ENCODE peak calls at places on chromosomes 6 and 20, in four cellular contexts. P, M, C and N are unnamed samples.

GRCh38 chr6:34355889-34356288 is 36.6 kb downstream of the NUDT3 start:
- DNase-seq in C (no peak), P (no peak), M (no peak), N (no peak)

GRCh38 chr6:111480988-111481830 is 1.8 kb downstream of the REV3L start:
- DNase-seq in M (no peak), P (no peak), C (no peak), N (no peak)

GRCh38 chr6:168615837-168616236 is 174.9 kb downstream of the SMOC2 start:
- DNase-seq in M (no peak), P (no peak), C (no peak), N (no peak)

GRCh38 chr6:10205120-10205519 is 209.8 kb downstream of the TFAP2A start:
- DNase-seq in P (no peak), M (no peak), C (no peak), N (no peak)

GRCh38 chr6:167734662-167735497 is 91.8 kb upstream of the AFDN start:
- DNase-seq in P (no peak), M (no peak), C (no peak), N (no peak)

GRCh38 chr6:90739802-90740201 is 152.9 kb upstream of the MAP3K7 start:
- DNase-seq in M (no peak), P (no peak), C (no peak), N (no peak)

GRCh38 chr6:148272084-148272483 is 70.6 kb upstream of the SASH1 start:
- DNase-seq in M (no peak), P (no peak), C (no peak), N (peak; percentile 32)

GRCh38 chr6:144007455-144007778 is 642 bp downstream of the PLAGL1 start:
- DNase-seq in M (no peak), P (no peak), C (no peak), N (no peak)

DNA sequence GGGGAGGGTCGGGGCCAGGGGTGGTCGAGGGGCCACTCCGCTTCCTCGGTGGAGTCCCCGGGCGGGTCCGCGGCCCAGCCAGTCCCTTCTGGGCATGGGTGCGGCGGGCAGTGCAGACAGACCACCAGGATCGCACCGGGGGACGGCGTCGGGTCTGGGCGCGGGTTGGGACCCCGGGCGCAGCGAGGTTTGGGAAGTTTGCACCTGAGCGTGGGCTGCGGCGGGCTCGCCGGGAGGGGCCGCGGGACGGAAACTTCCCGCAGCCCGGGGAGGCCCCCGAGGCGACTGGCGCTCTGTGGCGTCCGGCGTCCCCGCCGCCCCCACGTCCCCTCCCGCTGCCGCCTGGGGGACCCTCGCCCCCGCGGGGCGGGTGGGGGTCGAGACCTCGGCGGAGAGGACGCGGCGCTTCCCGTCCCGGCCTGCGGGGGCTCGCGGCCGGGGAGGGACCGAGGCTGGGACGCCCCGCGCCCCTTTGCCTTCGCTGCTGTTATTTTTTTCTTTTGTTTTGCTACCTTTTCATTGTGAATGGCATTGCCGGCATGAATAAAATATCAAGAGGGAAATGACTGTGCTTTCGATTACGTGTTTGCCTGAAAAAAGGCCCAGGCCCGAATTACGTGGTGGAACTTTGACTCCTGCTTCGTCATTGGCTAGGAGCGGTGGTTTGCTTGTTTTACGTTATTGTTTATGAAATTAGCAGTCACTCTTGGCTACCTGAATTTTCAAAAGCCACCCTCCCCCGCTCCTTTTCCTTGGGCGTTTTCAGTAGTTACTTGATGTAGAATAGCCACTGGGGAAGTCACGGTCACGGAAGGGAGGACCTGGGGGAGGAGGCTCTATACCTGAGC is 701 bp downstream of the SNX9 start:
- DNase-seq in M (peak; percentile 63), C (peak; percentile 72), P (peak; percentile 82), N (peak; percentile 57)
- TF ChIP-seq CTCF in M (no peak), C (no peak), P (no peak), N (no peak)

GRCh38 chr6:16637635-16638034 is 123.6 kb downstream of the ATXN1 start:
- DNase-seq in P (no peak), M (no peak), C (no peak), N (no peak)

GRCh38 chr6:16634855-16635254 is 126.4 kb downstream of the ATXN1 start:
- DNase-seq in C (no peak), P (no peak), M (no peak), N (no peak)

GRCh38 chr6:16633961-16634360 is 127.3 kb downstream of the ATXN1 start:
- DNase-seq in P (no peak), C (no peak), M (no peak), N (no peak)

GRCh38 chr6:16635291-16635809 is 125.9 kb downstream of the ATXN1 start:
- DNase-seq in C (no peak), P (no peak), M (no peak), N (no peak)

GRCh38 chr6:16635810-16636602 is 125.3 kb downstream of the ATXN1 start:
- DNase-seq in P (no peak), C (no peak), M (peak; percentile 80), N (peak; percentile 63)
- TF ChIP-seq CTCF in P (no peak), C (no peak), M (no peak), N (no peak)

GRCh38 chr6:48928937-48929336 is 534.1 kb downstream of the MMUT start:
- DNase-seq in M (no peak), P (no peak), C (no peak), N (no peak)
- TF ChIP-seq CTCF in M (no peak), P (no peak), C (no peak), N (no peak)

DNA sequence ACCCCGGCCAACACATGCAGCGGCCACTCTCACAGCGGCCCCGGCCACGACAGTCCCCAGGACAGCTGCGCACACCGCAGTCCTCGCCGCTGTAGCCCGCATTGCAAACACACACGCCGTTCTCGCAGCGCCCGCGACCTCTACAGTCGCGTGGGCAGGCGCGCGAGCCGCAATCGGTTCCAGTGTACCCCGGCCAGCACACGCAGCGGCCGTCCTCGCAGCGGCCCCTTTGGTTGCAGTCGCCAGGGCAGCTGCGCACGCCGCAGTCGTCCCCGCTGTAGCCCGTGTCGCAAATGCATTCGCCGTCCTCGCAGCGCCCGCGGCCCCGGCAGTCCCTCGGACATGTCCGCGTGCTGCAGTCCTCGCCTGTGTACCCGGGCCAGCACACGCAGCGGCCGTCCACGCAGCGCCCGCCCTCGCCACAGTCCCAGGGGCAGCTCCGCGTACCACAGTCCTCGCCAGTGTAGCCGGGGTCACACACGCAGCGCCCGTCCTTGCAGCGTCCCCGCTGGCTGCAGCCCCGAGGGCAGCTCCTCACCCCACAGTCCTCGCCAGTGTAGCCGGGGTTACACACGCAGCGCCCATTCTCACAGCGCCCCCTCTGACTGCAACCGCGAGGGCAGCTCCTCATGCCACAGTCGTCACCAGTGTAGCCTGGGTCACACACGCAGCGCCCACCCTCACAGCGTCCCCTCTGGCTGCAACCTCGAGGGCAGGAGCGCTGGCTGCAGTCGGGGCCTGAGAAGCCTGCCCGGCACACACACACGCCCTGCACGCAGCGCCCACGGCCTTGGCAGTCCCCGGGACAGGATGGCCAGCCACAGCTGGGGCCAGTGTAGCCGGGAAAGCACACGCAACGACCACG is 12.5 kb downstream of the TNXB start:
- DNase-seq in P (peak; percentile 61), M (no peak), C (no peak), N (no peak)
- TF ChIP-seq CTCF in P (no peak), M (no peak), C (no peak), N (peak; percentile 14)

DNA sequence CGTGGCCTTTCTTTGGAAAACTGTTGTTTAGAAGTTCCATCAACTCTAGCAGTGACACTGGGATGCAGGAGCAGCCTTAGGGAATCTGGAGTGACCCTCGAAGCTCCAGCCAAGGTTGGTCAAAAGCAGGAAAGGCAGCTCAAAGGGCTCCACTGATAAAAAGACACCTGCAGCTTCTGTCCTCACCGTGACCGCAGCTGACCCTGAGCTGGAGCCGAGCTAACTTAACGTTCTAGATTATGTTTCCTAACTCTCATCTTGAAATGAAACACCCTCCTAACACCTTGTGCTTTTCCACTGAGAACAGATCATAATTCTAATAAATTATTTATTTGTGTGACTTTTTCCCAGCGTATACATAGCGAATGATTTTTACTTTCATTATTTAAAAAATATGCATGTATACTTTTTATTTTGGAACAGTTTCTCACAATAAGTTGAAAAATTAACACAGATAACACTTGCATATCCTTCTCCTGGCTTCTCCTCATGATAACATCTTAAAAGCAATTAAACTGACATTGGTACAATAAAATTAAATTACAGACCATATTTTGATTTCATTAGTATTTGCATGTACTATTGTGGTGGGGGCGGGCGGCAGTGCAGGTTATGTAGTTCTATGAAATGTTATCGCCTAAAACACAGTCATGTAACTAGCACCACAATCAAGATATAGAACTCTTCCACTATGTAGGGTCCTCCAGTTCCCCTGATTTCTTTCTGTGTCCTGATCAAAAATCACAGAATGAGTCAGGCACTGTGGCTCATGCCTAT is 116.1 kb downstream of the MOXD1 start:
- DNase-seq in M (no peak), P (no peak), C (no peak), N (no peak)
- TF ChIP-seq CTCF in M (no peak), P (no peak), C (no peak), N (no peak)

GRCh38 chr6:70375882-70376281 is 37.4 kb upstream of the FAM135A start:
- DNase-seq in C (no peak), M (peak; percentile 9), P (no peak), N (no peak)
- TF ChIP-seq CTCF in C (peak; percentile 45), M (peak; percentile 39), P (no peak), N (no peak)

DNA sequence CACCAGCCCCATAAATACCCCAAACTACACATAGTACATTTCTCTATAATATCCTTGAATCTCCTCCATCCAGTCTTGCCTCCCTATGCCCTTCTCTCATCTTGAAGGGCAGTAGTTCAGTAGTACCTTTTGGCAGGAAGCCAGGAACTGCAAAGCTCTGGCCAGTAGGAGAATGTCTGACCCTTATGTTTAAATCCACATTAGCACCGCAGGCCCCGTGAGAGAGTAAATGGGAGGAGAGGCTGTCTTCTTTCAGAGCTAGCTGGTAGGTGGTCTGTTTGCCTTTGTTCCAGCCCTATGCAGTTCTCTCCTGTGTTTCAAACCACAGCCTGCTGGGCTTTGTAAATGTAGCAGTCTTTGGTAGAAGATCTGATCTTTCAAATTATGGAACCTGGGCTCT is 690.7 kb downstream of the DOK5 start:
- DNase-seq in P (no peak), M (no peak), C (no peak), N (peak; percentile 39)
- TF ChIP-seq CTCF in P (no peak), M (no peak), C (no peak), N (no peak)

GRCh38 chr6:155265843-155266535 is 2.2 kb downstream of the CLDN20 start:
- DNase-seq in M (no peak), C (no peak), P (no peak), N (no peak)
- TF ChIP-seq CTCF in M (no peak), C (no peak), P (no peak), N (no peak)

DNA sequence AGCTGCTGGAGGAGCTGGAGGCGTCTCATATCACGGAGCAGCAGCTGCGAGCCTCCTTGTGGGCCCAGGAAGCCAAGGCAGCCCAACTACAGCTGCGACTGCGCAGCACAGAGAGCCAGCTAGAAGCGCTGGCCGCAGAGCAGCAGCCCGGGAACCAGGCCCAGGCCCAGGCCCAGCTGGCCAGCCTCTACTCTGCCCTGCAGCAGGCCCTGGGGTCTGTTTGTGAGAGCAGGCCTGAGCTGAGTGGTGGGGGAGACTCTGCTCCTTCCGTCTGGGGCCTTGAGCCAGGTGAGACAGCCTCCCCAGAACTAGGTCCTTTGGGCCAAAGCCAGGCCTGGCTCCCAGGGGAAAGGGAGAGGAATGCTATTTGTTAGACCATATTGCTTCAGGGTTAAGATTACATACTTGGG is 31.7 kb downstream of the C20orf173 start:
- DNase-seq in M (no peak), P (no peak), C (no peak), N (no peak)
- TF ChIP-seq CTCF in M (no peak), P (no peak), C (no peak), N (no peak)

GRCh38 chr6:156189714-156190113 is 587.5 kb upstream of the ARID1B start:
- DNase-seq in P (no peak), C (no peak), M (no peak), N (no peak)
- TF ChIP-seq CTCF in P (no peak), C (no peak), M (no peak), N (no peak)